ENCODE peak calls at places on chromosome 20, in nine cellular contexts. One of them, this sample, is unnamed.

GRCh38 chr20:31712564-31713311 is 9.9 kb downstream of the BCL2L1 start:
- DNase-seq in H1: peak; percentile 86
- DNase-seq in HCT116: peak; percentile 92
- DNase-seq in breast epithelium: peak; percentile 83
- DNase-seq in endothelial cell of umbilical vein: peak; percentile 91
- DNase-seq in sigmoid colon: peak; percentile 97
- DNase-seq in transverse colon: peak; percentile 82
- DNase-seq in K562: no peak
- DNase-seq in stomach: peak; percentile 92
- DNase-seq in this sample: peak; percentile 91

GRCh38 chr20:63538204-63539091 is 1.3 kb upstream of the PTK6 start:
- DNase-seq in K562: no peak
- DNase-seq in transverse colon: peak; percentile 93
- DNase-seq in HCT116: no peak
- DNase-seq in sigmoid colon: no peak
- DNase-seq in endothelial cell of umbilical vein: no peak
- DNase-seq in breast epithelium: peak; percentile 91
- DNase-seq in stomach: peak; percentile 96
- DNase-seq in H1: no peak
- DNase-seq in this sample: no peak

GRCh38 chr20:3312940-3313656 is 74.1 kb upstream of the SLC4A11 start:
- DNase-seq in transverse colon: no peak
- DNase-seq in K562: no peak
- DNase-seq in HCT116: no peak
- DNase-seq in breast epithelium: no peak
- DNase-seq in H1: no peak
- DNase-seq in stomach: no peak
- DNase-seq in sigmoid colon: no peak
- DNase-seq in endothelial cell of umbilical vein: peak; percentile 82
- DNase-seq in this sample: no peak

GRCh38 chr20:4130404-4131189 is 115.2 kb upstream of the RNF24 start:
- DNase-seq in H1: no peak
- DNase-seq in transverse colon: no peak
- DNase-seq in K562: no peak
- DNase-seq in sigmoid colon: no peak
- DNase-seq in stomach: no peak
- DNase-seq in breast epithelium: no peak
- DNase-seq in HCT116: no peak
- DNase-seq in endothelial cell of umbilical vein: peak; percentile 68
- DNase-seq in this sample: no peak

GRCh38 chr20:21707267-21707666 is 1.8 kb downstream of the PAX1 start:
- DNase-seq in sigmoid colon: no peak
- DNase-seq in endothelial cell of umbilical vein: no peak
- DNase-seq in breast epithelium: no peak
- DNase-seq in stomach: no peak
- DNase-seq in K562: no peak
- DNase-seq in HCT116: no peak
- DNase-seq in transverse colon: no peak
- DNase-seq in H1: no peak
- DNase-seq in this sample: no peak

GRCh38 chr20:57251344-57251743 is 15.1 kb downstream of the BMP7 start:
- DNase-seq in H1: no peak
- DNase-seq in stomach: no peak
- DNase-seq in endothelial cell of umbilical vein: no peak
- DNase-seq in HCT116: no peak
- DNase-seq in breast epithelium: no peak
- DNase-seq in transverse colon: no peak
- DNase-seq in K562: no peak
- DNase-seq in sigmoid colon: no peak
- DNase-seq in this sample: no peak

GRCh38 chr20:4465855-4466545 is 255.7 kb upstream of the PRND start:
- DNase-seq in K562: no peak
- DNase-seq in breast epithelium: no peak
- DNase-seq in stomach: no peak
- DNase-seq in transverse colon: no peak
- DNase-seq in sigmoid colon: no peak
- DNase-seq in HCT116: no peak
- DNase-seq in endothelial cell of umbilical vein: no peak
- DNase-seq in H1: no peak
- DNase-seq in this sample: no peak

GRCh38 chr20:43925215-43925614 is 10.6 kb downstream of the TOX2 start:
- DNase-seq in endothelial cell of umbilical vein: no peak
- DNase-seq in sigmoid colon: no peak
- DNase-seq in transverse colon: no peak
- DNase-seq in breast epithelium: no peak
- DNase-seq in K562: no peak
- DNase-seq in H1: no peak
- DNase-seq in HCT116: no peak
- DNase-seq in stomach: no peak
- DNase-seq in this sample: no peak

GRCh38 chr20:21102691-21103311 is 3.4 kb downstream of the LINC00237 start:
- DNase-seq in endothelial cell of umbilical vein: no peak
- DNase-seq in sigmoid colon: peak; percentile 69
- DNase-seq in K562: no peak
- DNase-seq in stomach: peak; percentile 49
- DNase-seq in H1: no peak
- DNase-seq in HCT116: no peak
- DNase-seq in breast epithelium: no peak
- DNase-seq in transverse colon: peak; percentile 47
- DNase-seq in this sample: peak; percentile 76

GRCh38 chr20:35601021-35601973 is 14.3 kb upstream of the SPAG4 start:
- DNase-seq in H1: no peak
- DNase-seq in transverse colon: peak; percentile 86
- DNase-seq in breast epithelium: peak; percentile 77
- DNase-seq in endothelial cell of umbilical vein: peak; percentile 79
- DNase-seq in HCT116: no peak
- DNase-seq in stomach: peak; percentile 83
- DNase-seq in K562: peak; percentile 86
- DNase-seq in sigmoid colon: peak; percentile 91
- DNase-seq in this sample: no peak

GRCh38 chr20:37265152-37265551 is 3.5 kb upstream of the GHRH start:
- DNase-seq in H1: no peak
- DNase-seq in transverse colon: no peak
- DNase-seq in HCT116: no peak
- DNase-seq in K562: no peak
- DNase-seq in sigmoid colon: no peak
- DNase-seq in stomach: no peak
- DNase-seq in breast epithelium: no peak
- DNase-seq in endothelial cell of umbilical vein: no peak
- DNase-seq in this sample: no peak

GRCh38 chr20:3621111-3621510 is 42.1 kb downstream of the GFRA4 start:
- DNase-seq in K562: no peak
- DNase-seq in transverse colon: no peak
- DNase-seq in breast epithelium: no peak
- DNase-seq in HCT116: no peak
- DNase-seq in H1: no peak
- DNase-seq in sigmoid colon: no peak
- DNase-seq in stomach: no peak
- DNase-seq in endothelial cell of umbilical vein: no peak
- DNase-seq in this sample: no peak

GRCh38 chr20:29443819-29444218 is 1813.6 kb upstream of the DEFB115 start:
- DNase-seq in sigmoid colon: no peak
- DNase-seq in H1: no peak
- DNase-seq in K562: no peak
- DNase-seq in stomach: no peak
- DNase-seq in transverse colon: no peak
- DNase-seq in breast epithelium: no peak
- DNase-seq in HCT116: no peak
- DNase-seq in endothelial cell of umbilical vein: no peak
- DNase-seq in this sample: no peak

DNA sequence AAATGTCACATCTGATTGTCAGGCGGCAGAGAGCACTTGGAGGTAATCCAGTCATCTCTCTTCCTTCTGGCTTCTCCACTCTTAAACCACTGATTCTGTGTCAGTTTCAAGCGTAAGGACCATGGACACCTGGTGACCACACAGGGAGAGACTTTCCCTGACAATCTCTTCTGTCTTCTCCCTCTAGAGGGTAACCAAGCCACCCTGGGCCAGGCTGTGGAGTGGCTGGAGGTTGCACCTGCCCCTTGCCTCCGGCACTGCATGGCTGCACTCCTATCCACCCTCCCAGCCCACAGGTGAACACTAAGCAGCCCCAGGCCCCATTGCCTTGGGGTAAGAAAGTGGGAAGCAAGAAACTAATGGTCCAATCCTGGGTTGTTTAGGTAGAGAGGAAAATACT is 78.7 kb downstream of the BFSP1 start:
- DNase-seq in H1: no peak
- DNase-seq in endothelial cell of umbilical vein: no peak
- DNase-seq in K562: no peak
- DNase-seq in breast epithelium: no peak
- DNase-seq in HCT116: no peak
- DNase-seq in stomach: no peak
- DNase-seq in sigmoid colon: no peak
- DNase-seq in transverse colon: no peak
- DNase-seq in this sample: no peak
- H3K4me3 ChIP-seq in H1: no peak overlapping the region
- H3K4me3 ChIP-seq in endothelial cell of umbilical vein: no peak overlapping the region
- H3K4me3 ChIP-seq in K562: no peak overlapping the region
- H3K4me3 ChIP-seq in breast epithelium: no peak overlapping the region
- H3K4me3 ChIP-seq in HCT116: no peak overlapping the region
- H3K4me3 ChIP-seq in stomach: no peak overlapping the region
- H3K4me3 ChIP-seq in sigmoid colon: no peak overlapping the region
- H3K4me3 ChIP-seq in transverse colon: no peak overlapping the region
- H3K4me3 ChIP-seq in this sample: no peak overlapping the region

DNA sequence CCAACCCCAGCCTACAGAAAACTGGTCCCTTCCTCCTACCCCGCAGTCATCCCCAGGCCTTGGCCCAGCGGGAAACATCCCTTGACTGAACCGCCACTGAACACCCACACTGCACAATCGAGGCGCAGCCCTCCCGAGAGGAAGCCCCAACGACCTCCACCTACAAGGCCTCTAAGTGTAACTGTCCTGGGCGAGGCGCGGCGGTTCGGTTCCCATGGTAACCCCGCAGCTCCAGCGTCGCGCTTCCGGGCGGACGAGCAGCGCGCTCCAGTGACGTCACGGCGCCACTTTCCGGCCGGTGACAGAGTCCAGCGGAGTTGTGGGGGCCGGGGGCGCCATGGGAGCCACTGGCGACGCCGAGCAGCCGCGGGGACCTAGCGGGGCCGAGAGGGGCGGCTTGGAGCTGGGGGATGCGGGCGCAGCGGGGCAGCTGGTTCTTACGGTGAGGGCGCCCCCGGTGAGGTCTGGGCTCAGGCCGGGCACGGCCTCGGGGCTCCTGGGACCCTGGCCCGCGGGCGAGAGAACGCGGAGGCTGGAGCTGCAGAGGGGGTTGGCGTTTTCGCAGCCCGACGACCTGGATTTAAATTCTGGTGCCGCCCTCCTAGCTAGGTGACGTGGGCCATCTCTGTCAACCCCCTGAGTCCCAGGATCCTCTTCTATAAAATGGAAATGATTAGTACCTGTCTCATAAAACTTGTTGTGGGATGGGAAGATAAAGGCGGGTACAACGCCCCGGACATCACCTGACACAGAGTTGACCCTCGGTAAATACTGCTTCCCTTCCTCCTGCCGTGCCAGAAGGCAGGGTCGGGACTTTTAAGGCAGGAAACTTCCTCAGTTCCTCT is at the start of the genes DNTTIP1 and WFDC3:
- DNase-seq in sigmoid colon: peak; percentile 97
- DNase-seq in H1: peak; percentile 51
- DNase-seq in K562: peak; percentile 93
- DNase-seq in stomach: peak; percentile 92
- DNase-seq in transverse colon: peak; percentile 95
- DNase-seq in HCT116: peak; percentile 80
- DNase-seq in breast epithelium: peak; percentile 89
- DNase-seq in endothelial cell of umbilical vein: peak; percentile 87
- DNase-seq in this sample: peak; percentile 97
- TF ChIP-seq POLR2A in sigmoid colon: peak; percentile 77
- TF ChIP-seq POLR2A in H1: peak; percentile 62
- TF ChIP-seq POLR2A in K562: peak; percentile 76
- TF ChIP-seq POLR2A in stomach: no peak
- TF ChIP-seq POLR2A in transverse colon: peak; percentile 89
- TF ChIP-seq POLR2A in HCT116: peak; percentile 49
- TF ChIP-seq POLR2A in breast epithelium: peak; percentile 56
- TF ChIP-seq POLR2A in endothelial cell of umbilical vein: peak; percentile 85
- TF ChIP-seq POLR2A in this sample: peak; percentile 24

DNA sequence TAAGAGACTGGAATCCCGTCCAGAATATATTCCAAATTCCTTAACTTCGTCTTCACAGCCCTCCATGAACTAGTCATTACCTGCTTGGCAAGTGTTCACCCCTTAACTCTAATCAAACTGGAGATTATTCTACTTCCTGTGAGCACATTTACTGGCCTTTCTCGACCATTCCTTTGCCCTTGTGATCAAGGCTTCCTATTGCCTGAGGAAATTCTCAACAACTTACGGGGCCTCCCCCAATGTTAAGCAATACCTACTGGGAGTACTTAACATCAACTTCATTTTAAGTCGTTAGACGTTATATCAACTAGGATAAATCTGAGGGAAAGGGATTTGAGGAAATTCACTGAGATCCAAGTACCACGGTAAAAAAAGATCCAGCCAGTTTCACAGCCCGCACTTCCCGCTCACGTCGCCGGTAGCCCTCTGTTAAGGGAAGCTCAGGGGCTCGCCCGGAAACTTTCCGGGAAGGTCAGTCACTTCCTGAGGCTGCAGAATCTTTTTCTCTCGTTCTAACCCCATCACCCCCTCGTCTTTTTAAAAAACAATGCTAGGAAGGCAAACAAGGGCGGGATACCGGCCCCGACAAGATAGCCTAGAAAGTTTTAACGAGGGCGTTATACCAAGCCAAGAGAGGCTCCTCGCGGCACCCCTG is 859 bp downstream of the EIF2S2 start:
- DNase-seq in transverse colon: peak; percentile 18
- DNase-seq in HCT116: no peak
- DNase-seq in H1: no peak
- DNase-seq in sigmoid colon: peak; percentile 66
- DNase-seq in K562: no peak
- DNase-seq in stomach: no peak
- DNase-seq in breast epithelium: no peak
- DNase-seq in endothelial cell of umbilical vein: peak; percentile 62
- DNase-seq in this sample: no peak
- TF ChIP-seq POLR2AphosphoS5 in transverse colon: no peak
- TF ChIP-seq POLR2AphosphoS5 in HCT116: no peak
- TF ChIP-seq POLR2AphosphoS5 in H1: no peak
- TF ChIP-seq POLR2AphosphoS5 in sigmoid colon: no peak
- TF ChIP-seq POLR2AphosphoS5 in K562: no peak
- TF ChIP-seq POLR2AphosphoS5 in stomach: peak; percentile 37
- TF ChIP-seq POLR2AphosphoS5 in breast epithelium: peak; percentile 8
- TF ChIP-seq POLR2AphosphoS5 in endothelial cell of umbilical vein: no peak
- TF ChIP-seq POLR2AphosphoS5 in this sample: no peak

GRCh38 chr20:23366384-23366783 is 4.4 kb downstream of the GZF1 start:
- DNase-seq in breast epithelium: no peak
- DNase-seq in endothelial cell of umbilical vein: peak; percentile 30
- DNase-seq in H1: no peak
- DNase-seq in HCT116: no peak
- DNase-seq in stomach: no peak
- DNase-seq in sigmoid colon: no peak
- DNase-seq in K562: no peak
- DNase-seq in transverse colon: no peak
- DNase-seq in this sample: no peak
- H3K4me3 ChIP-seq in breast epithelium: no peak overlapping the region
- H3K4me3 ChIP-seq in endothelial cell of umbilical vein: no peak overlapping the region
- H3K4me3 ChIP-seq in H1: no peak overlapping the region
- H3K4me3 ChIP-seq in HCT116: no peak overlapping the region
- H3K4me3 ChIP-seq in stomach: no peak overlapping the region
- H3K4me3 ChIP-seq in sigmoid colon: no peak overlapping the region
- H3K4me3 ChIP-seq in K562: no peak overlapping the region
- H3K4me3 ChIP-seq in transverse colon: no peak overlapping the region
- H3K4me3 ChIP-seq in this sample: no peak overlapping the region

This sample was measured in suprapubic skin.